ENCODE peak calls at places on chromosomes 1 and 21, in eight cellular contexts. One of them, this sample, is unnamed.

GRCh38 chr1:185229981-185230380 is 73.0 kb downstream of the SWT1 start:
- DNase-seq in mammary epithelial cell: no peak
- DNase-seq in tibial nerve: no peak
- DNase-seq in choroid plexus epithelial cell: no peak
- DNase-seq in CD8-positive, alpha-beta T cell: no peak
- DNase-seq in cardiac muscle cell: no peak
- DNase-seq in foreskin fibroblast: no peak
- DNase-seq in neural progenitor cell: no peak
- DNase-seq in this sample: no peak

GRCh38 chr1:16396591-16396990 is 29.5 kb downstream of the SZRD1 start:
- DNase-seq in mammary epithelial cell: peak; percentile 99
- DNase-seq in cardiac muscle cell: peak; percentile 88
- DNase-seq in choroid plexus epithelial cell: peak; percentile 71
- DNase-seq in tibial nerve: no peak
- DNase-seq in foreskin fibroblast: peak; percentile 75
- DNase-seq in CD8-positive, alpha-beta T cell: no peak
- DNase-seq in neural progenitor cell: no peak
- DNase-seq in this sample: peak; percentile 90

GRCh38 chr1:82371844-82372498 is 571.2 kb downstream of the ADGRL2 start:
- DNase-seq in tibial nerve: no peak
- DNase-seq in neural progenitor cell: no peak
- DNase-seq in mammary epithelial cell: peak; percentile 54
- DNase-seq in cardiac muscle cell: no peak
- DNase-seq in foreskin fibroblast: no peak
- DNase-seq in CD8-positive, alpha-beta T cell: no peak
- DNase-seq in choroid plexus epithelial cell: peak; percentile 11
- DNase-seq in this sample: no peak

GRCh38 chr1:44239961-44240371 is 26.7 kb downstream of the DMAP1 start:
- DNase-seq in neural progenitor cell: no peak
- DNase-seq in CD8-positive, alpha-beta T cell: no peak
- DNase-seq in tibial nerve: peak; percentile 28
- DNase-seq in choroid plexus epithelial cell: peak; percentile 29
- DNase-seq in foreskin fibroblast: peak; percentile 43
- DNase-seq in mammary epithelial cell: no peak
- DNase-seq in cardiac muscle cell: no peak
- DNase-seq in this sample: peak; percentile 36

GRCh38 chr1:110778821-110779220 is 94.1 kb upstream of the CD53 start:
- DNase-seq in mammary epithelial cell: no peak
- DNase-seq in choroid plexus epithelial cell: no peak
- DNase-seq in neural progenitor cell: no peak
- DNase-seq in cardiac muscle cell: no peak
- DNase-seq in CD8-positive, alpha-beta T cell: no peak
- DNase-seq in foreskin fibroblast: no peak
- DNase-seq in tibial nerve: no peak
- DNase-seq in this sample: no peak

GRCh38 chr21:33894736-33895288 is 20.8 kb downstream of the ATP5PO start:
- DNase-seq in foreskin fibroblast: peak; percentile 79
- DNase-seq in cardiac muscle cell: peak; percentile 94
- DNase-seq in tibial nerve: peak; percentile 59
- DNase-seq in mammary epithelial cell: peak; percentile 63
- DNase-seq in choroid plexus epithelial cell: peak; percentile 96
- DNase-seq in CD8-positive, alpha-beta T cell: peak; percentile 77
- DNase-seq in neural progenitor cell: peak; percentile 89
- DNase-seq in this sample: peak; percentile 87

GRCh38 chr21:34582506-34583150 is 32.3 kb downstream of the RCAN1 start:
- DNase-seq in neural progenitor cell: peak; percentile 55
- DNase-seq in foreskin fibroblast: peak; percentile 42
- DNase-seq in CD8-positive, alpha-beta T cell: no peak
- DNase-seq in cardiac muscle cell: peak; percentile 74
- DNase-seq in mammary epithelial cell: peak; percentile 88
- DNase-seq in choroid plexus epithelial cell: peak; percentile 81
- DNase-seq in tibial nerve: no peak
- DNase-seq in this sample: peak; percentile 60

GRCh38 chr1:201142011-201142853 is 12.0 kb downstream of the TMEM9 start:
- DNase-seq in choroid plexus epithelial cell: no peak
- DNase-seq in CD8-positive, alpha-beta T cell: no peak
- DNase-seq in cardiac muscle cell: no peak
- DNase-seq in foreskin fibroblast: no peak
- DNase-seq in neural progenitor cell: no peak
- DNase-seq in mammary epithelial cell: no peak
- DNase-seq in tibial nerve: no peak
- DNase-seq in this sample: peak; percentile 43

GRCh38 chr21:46021978-46022544 is 40.5 kb downstream of the COL6A1 start:
- DNase-seq in tibial nerve: peak; percentile 55
- DNase-seq in mammary epithelial cell: no peak
- DNase-seq in neural progenitor cell: no peak
- DNase-seq in foreskin fibroblast: no peak
- DNase-seq in choroid plexus epithelial cell: no peak
- DNase-seq in cardiac muscle cell: no peak
- DNase-seq in CD8-positive, alpha-beta T cell: no peak
- DNase-seq in this sample: no peak

GRCh38 chr21:42187976-42188653 is 30.8 kb upstream of the ABCG1 start:
- DNase-seq in neural progenitor cell: no peak
- DNase-seq in cardiac muscle cell: peak; percentile 62
- DNase-seq in tibial nerve: no peak
- DNase-seq in mammary epithelial cell: peak; percentile 12
- DNase-seq in foreskin fibroblast: no peak
- DNase-seq in choroid plexus epithelial cell: peak; percentile 36
- DNase-seq in CD8-positive, alpha-beta T cell: peak; percentile 89
- DNase-seq in this sample: peak; percentile 32

GRCh38 chr21:33976082-33976979 is 60.7 kb upstream of the ATP5PO start:
- DNase-seq in mammary epithelial cell: peak; percentile 97
- DNase-seq in neural progenitor cell: no peak
- DNase-seq in choroid plexus epithelial cell: peak; percentile 92
- DNase-seq in tibial nerve: no peak
- DNase-seq in CD8-positive, alpha-beta T cell: peak; percentile 75
- DNase-seq in foreskin fibroblast: peak; percentile 95
- DNase-seq in cardiac muscle cell: peak; percentile 76
- DNase-seq in this sample: peak; percentile 99

GRCh38 chr1:60386259-60386658 is 312.7 kb upstream of the C1orf87 start:
- DNase-seq in cardiac muscle cell: no peak
- DNase-seq in tibial nerve: no peak
- DNase-seq in mammary epithelial cell: no peak
- DNase-seq in choroid plexus epithelial cell: peak; percentile 3
- DNase-seq in neural progenitor cell: no peak
- DNase-seq in foreskin fibroblast: no peak
- DNase-seq in CD8-positive, alpha-beta T cell: no peak
- DNase-seq in this sample: no peak
- TF ChIP-seq CTCF in cardiac muscle cell: no peak
- TF ChIP-seq CTCF in tibial nerve: no peak
- TF ChIP-seq CTCF in mammary epithelial cell: no peak
- TF ChIP-seq CTCF in choroid plexus epithelial cell: peak; percentile 14
- TF ChIP-seq CTCF in neural progenitor cell: no peak
- TF ChIP-seq CTCF in foreskin fibroblast: no peak
- TF ChIP-seq CTCF in CD8-positive, alpha-beta T cell: no peak
- TF ChIP-seq CTCF in this sample: no peak

GRCh38 chr1:233368106-233368783 is 40.7 kb downstream of the MAP3K21 start:
- DNase-seq in mammary epithelial cell: no peak
- DNase-seq in foreskin fibroblast: peak; percentile 11
- DNase-seq in choroid plexus epithelial cell: peak; percentile 48
- DNase-seq in cardiac muscle cell: peak; percentile 70
- DNase-seq in neural progenitor cell: no peak
- DNase-seq in CD8-positive, alpha-beta T cell: no peak
- DNase-seq in tibial nerve: no peak
- DNase-seq in this sample: peak; percentile 54
- H3K4me3 ChIP-seq in mammary epithelial cell: no peak overlapping the region
- H3K4me3 ChIP-seq in foreskin fibroblast: no peak overlapping the region
- H3K4me3 ChIP-seq in choroid plexus epithelial cell: no peak overlapping the region
- H3K4me3 ChIP-seq in cardiac muscle cell: no peak overlapping the region
- H3K4me3 ChIP-seq in neural progenitor cell: no peak overlapping the region
- H3K4me3 ChIP-seq in CD8-positive, alpha-beta T cell: no peak overlapping the region
- H3K4me3 ChIP-seq in tibial nerve: no peak overlapping the region
- H3K4me3 ChIP-seq in this sample: no peak overlapping the region

GRCh38 chr1:179108644-179109043 is 26.8 kb downstream of the TOR3A start:
- DNase-seq in cardiac muscle cell: no peak
- DNase-seq in choroid plexus epithelial cell: no peak
- DNase-seq in tibial nerve: no peak
- DNase-seq in neural progenitor cell: no peak
- DNase-seq in mammary epithelial cell: no peak
- DNase-seq in foreskin fibroblast: no peak
- DNase-seq in CD8-positive, alpha-beta T cell: no peak
- DNase-seq in this sample: no peak

GRCh38 chr1:179107706-179108629 is 26.1 kb downstream of the TOR3A start:
- DNase-seq in foreskin fibroblast: no peak
- DNase-seq in tibial nerve: no peak
- DNase-seq in neural progenitor cell: no peak
- DNase-seq in choroid plexus epithelial cell: no peak
- DNase-seq in mammary epithelial cell: no peak
- DNase-seq in CD8-positive, alpha-beta T cell: no peak
- DNase-seq in cardiac muscle cell: peak; percentile 8
- DNase-seq in this sample: no peak

GRCh38 chr1:179103999-179104398 is 22.1 kb downstream of the TOR3A start:
- DNase-seq in choroid plexus epithelial cell: no peak
- DNase-seq in cardiac muscle cell: no peak
- DNase-seq in neural progenitor cell: no peak
- DNase-seq in CD8-positive, alpha-beta T cell: no peak
- DNase-seq in tibial nerve: no peak
- DNase-seq in foreskin fibroblast: no peak
- DNase-seq in mammary epithelial cell: no peak
- DNase-seq in this sample: no peak

GRCh38 chr1:179104851-179105250 is 23.0 kb downstream of the TOR3A start:
- DNase-seq in neural progenitor cell: no peak
- DNase-seq in CD8-positive, alpha-beta T cell: no peak
- DNase-seq in mammary epithelial cell: no peak
- DNase-seq in cardiac muscle cell: no peak
- DNase-seq in tibial nerve: no peak
- DNase-seq in foreskin fibroblast: no peak
- DNase-seq in choroid plexus epithelial cell: no peak
- DNase-seq in this sample: no peak

DNA sequence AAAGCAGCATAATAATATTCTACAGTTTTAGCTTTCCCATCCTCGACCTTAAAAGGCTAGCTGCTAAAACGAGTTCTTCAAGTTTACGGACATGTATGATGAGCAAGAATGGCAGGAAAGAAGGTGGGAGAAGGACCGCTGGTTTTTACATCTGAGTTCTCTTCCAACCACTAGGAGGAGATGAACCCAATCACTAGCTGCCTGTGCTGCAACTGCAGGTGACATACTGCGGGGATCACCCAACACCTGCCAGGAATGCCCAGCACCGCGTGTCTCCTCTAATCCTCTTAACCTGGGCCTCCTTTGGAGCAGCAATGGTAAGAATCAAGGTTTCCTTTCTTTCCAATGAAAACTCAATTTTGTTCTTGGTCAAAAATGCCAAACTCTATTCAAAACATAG is 23.5 kb downstream of the TOR3A start:
- DNase-seq in CD8-positive, alpha-beta T cell: no peak
- DNase-seq in tibial nerve: no peak
- DNase-seq in choroid plexus epithelial cell: peak; percentile 46
- DNase-seq in neural progenitor cell: peak; percentile 41
- DNase-seq in mammary epithelial cell: peak; percentile 42
- DNase-seq in cardiac muscle cell: no peak
- DNase-seq in foreskin fibroblast: no peak
- DNase-seq in this sample: no peak
- TF ChIP-seq CTCF in CD8-positive, alpha-beta T cell: no peak
- TF ChIP-seq CTCF in tibial nerve: peak; percentile 10
- TF ChIP-seq CTCF in choroid plexus epithelial cell: peak; percentile 68
- TF ChIP-seq CTCF in neural progenitor cell: peak; percentile 54
- TF ChIP-seq CTCF in mammary epithelial cell: peak; percentile 44
- TF ChIP-seq CTCF in cardiac muscle cell: peak; percentile 27
- TF ChIP-seq CTCF in foreskin fibroblast: peak; percentile 40
- TF ChIP-seq CTCF in this sample: peak; percentile 43

DNA sequence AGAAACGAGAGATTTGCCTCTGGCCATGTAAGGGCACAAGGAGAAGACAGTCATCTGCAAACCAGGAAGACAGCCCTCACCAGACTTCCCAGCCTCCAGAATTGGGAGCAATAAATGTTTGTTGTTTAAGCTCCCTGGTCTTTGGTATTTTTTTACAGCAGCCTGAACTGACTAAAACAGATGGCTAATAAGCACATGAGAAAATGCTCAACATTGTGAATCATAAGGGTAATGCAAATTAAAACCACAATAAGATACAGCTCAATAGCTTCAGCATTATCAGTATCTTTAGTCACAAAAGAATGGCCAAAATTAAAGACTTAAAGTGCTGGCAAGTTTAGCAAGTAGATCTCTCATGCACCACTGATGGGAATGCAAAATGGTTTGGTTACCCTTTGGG is 11.7 kb downstream of the UBE2G2 start:
- DNase-seq in mammary epithelial cell: peak; percentile 21
- DNase-seq in foreskin fibroblast: peak; percentile 28
- DNase-seq in choroid plexus epithelial cell: no peak
- DNase-seq in CD8-positive, alpha-beta T cell: no peak
- DNase-seq in tibial nerve: no peak
- DNase-seq in cardiac muscle cell: peak; percentile 40
- DNase-seq in neural progenitor cell: no peak
- DNase-seq in this sample: peak; percentile 66
- H3K4me3 ChIP-seq in mammary epithelial cell: no peak overlapping the region
- H3K4me3 ChIP-seq in foreskin fibroblast: no peak overlapping the region
- H3K4me3 ChIP-seq in choroid plexus epithelial cell: no peak overlapping the region
- H3K4me3 ChIP-seq in CD8-positive, alpha-beta T cell: no peak overlapping the region
- H3K4me3 ChIP-seq in tibial nerve: no peak overlapping the region
- H3K4me3 ChIP-seq in cardiac muscle cell: no peak overlapping the region
- H3K4me3 ChIP-seq in neural progenitor cell: no peak overlapping the region
- H3K4me3 ChIP-seq in this sample: no peak overlapping the region